ENCODE peak calls at places on chromosomes 6 and 20, in seven cellular contexts. One of them, this sample, is unnamed. For H3K4me1 and H3K27me3, the result is how much of the 10 kb centered on the place peaks cover.

GRCh38 chr20:56899495-56899894 is 270.4 kb downstream of the TFAP2C start:
- DNase-seq in IMR-90: no peak
- DNase-seq in ovary: no peak
- DNase-seq in mesendoderm: no peak
- DNase-seq in mammary epithelial cell: no peak
- DNase-seq in left ventricle myocardium inferior: no peak
- DNase-seq in neuronal stem cell: no peak
- DNase-seq in this sample: no peak

GRCh38 chr6:167828325-167828956 is 1.7 kb downstream of the AFDN start:
- DNase-seq in IMR-90: no peak
- DNase-seq in ovary: no peak
- DNase-seq in mesendoderm: no peak
- DNase-seq in mammary epithelial cell: no peak
- DNase-seq in left ventricle myocardium inferior: no peak
- DNase-seq in neuronal stem cell: no peak
- DNase-seq in this sample: no peak

GRCh38 chr6:4637691-4638433 is 138.3 kb upstream of the CDYL start:
- DNase-seq in IMR-90: peak
- DNase-seq in ovary: no peak
- DNase-seq in mesendoderm: no peak
- DNase-seq in mammary epithelial cell: peak
- DNase-seq in left ventricle myocardium inferior: no peak
- DNase-seq in neuronal stem cell: no peak
- DNase-seq in this sample: peak

GRCh38 chr20:41178904-41179432 is 41.6 kb downstream of the PLCG1 start:
- DNase-seq in IMR-90: no peak
- DNase-seq in ovary: peak
- DNase-seq in mesendoderm: no peak
- DNase-seq in mammary epithelial cell: no peak
- DNase-seq in left ventricle myocardium inferior: peak
- DNase-seq in neuronal stem cell: no peak
- DNase-seq in this sample: no peak

GRCh38 chr6:130675072-130675471 is 152.1 kb upstream of the SMLR1 start:
- DNase-seq in IMR-90: peak
- DNase-seq in ovary: no peak
- DNase-seq in mesendoderm: no peak
- DNase-seq in mammary epithelial cell: peak
- DNase-seq in left ventricle myocardium inferior: no peak
- DNase-seq in neuronal stem cell: no peak
- DNase-seq in this sample: no peak

GRCh38 chr6:14665827-14666724 is 548.5 kb downstream of the CD83 start:
- DNase-seq in IMR-90: peak
- DNase-seq in ovary: no peak
- DNase-seq in mesendoderm: no peak
- DNase-seq in mammary epithelial cell: peak
- DNase-seq in left ventricle myocardium inferior: no peak
- DNase-seq in neuronal stem cell: no peak
- DNase-seq in this sample: peak

GRCh38 chr6:1313755-1314503 is 2.0 kb downstream of the FOXQ1 start:
- DNase-seq in IMR-90: no peak
- DNase-seq in ovary: no peak
- DNase-seq in mesendoderm: peak
- DNase-seq in mammary epithelial cell: no peak
- DNase-seq in left ventricle myocardium inferior: no peak
- DNase-seq in neuronal stem cell: no peak
- DNase-seq in this sample: peak

GRCh38 chr6:98977606-98978292 is 30.0 kb upstream of the FBXL4 start:
- DNase-seq in IMR-90: no peak
- DNase-seq in ovary: no peak
- DNase-seq in mesendoderm: no peak
- DNase-seq in mammary epithelial cell: no peak
- DNase-seq in left ventricle myocardium inferior: no peak
- DNase-seq in neuronal stem cell: no peak
- DNase-seq in this sample: no peak

GRCh38 chr6:41426438-41426851 is 91.0 kb downstream of the NCR2 start:
- DNase-seq in IMR-90: no peak
- DNase-seq in ovary: peak
- DNase-seq in mesendoderm: peak
- DNase-seq in mammary epithelial cell: no peak
- DNase-seq in left ventricle myocardium inferior: no peak
- DNase-seq in neuronal stem cell: no peak
- DNase-seq in this sample: no peak

GRCh38 chr6:137881522-137881886 is 14.4 kb downstream of the TNFAIP3 start:
- DNase-seq in IMR-90: no peak
- DNase-seq in ovary: no peak
- DNase-seq in mesendoderm: no peak
- DNase-seq in mammary epithelial cell: peak
- DNase-seq in left ventricle myocardium inferior: no peak
- DNase-seq in neuronal stem cell: no peak
- DNase-seq in this sample: no peak

GRCh38 chr6:7991992-7992815 is 72.0 kb downstream of the BLOC1S5 start:
- DNase-seq in IMR-90: peak
- DNase-seq in ovary: no peak
- DNase-seq in mesendoderm: peak
- DNase-seq in mammary epithelial cell: peak
- DNase-seq in left ventricle myocardium inferior: peak
- DNase-seq in neuronal stem cell: no peak
- DNase-seq in this sample: no peak

GRCh38 chr20:56440346-56441007 is 27.9 kb upstream of the RTF2 start:
- DNase-seq in IMR-90: no peak
- DNase-seq in ovary: no peak
- DNase-seq in mesendoderm: no peak
- DNase-seq in mammary epithelial cell: no peak
- DNase-seq in left ventricle myocardium inferior: no peak
- DNase-seq in neuronal stem cell: no peak
- DNase-seq in this sample: no peak

GRCh38 chr6:35492664-35493284 is 4.1 kb downstream of the TEAD3 start:
- DNase-seq in IMR-90: no peak
- DNase-seq in ovary: no peak
- DNase-seq in mesendoderm: no peak
- DNase-seq in mammary epithelial cell: no peak
- DNase-seq in left ventricle myocardium inferior: peak
- DNase-seq in neuronal stem cell: no peak
- DNase-seq in this sample: no peak

GRCh38 chr6:108669673-108670072 is 109.0 kb downstream of the FOXO3 start:
- DNase-seq in IMR-90: no peak
- DNase-seq in ovary: no peak
- DNase-seq in mesendoderm: no peak
- DNase-seq in mammary epithelial cell: no peak
- DNase-seq in left ventricle myocardium inferior: no peak
- DNase-seq in neuronal stem cell: no peak
- DNase-seq in this sample: no peak

GRCh38 chr20:58212636-58213035 is 15.8 kb downstream of the ANKRD60 start:
- DNase-seq in IMR-90: no peak
- DNase-seq in ovary: no peak
- DNase-seq in mesendoderm: no peak
- DNase-seq in mammary epithelial cell: no peak
- DNase-seq in left ventricle myocardium inferior: no peak
- DNase-seq in neuronal stem cell: no peak
- DNase-seq in this sample: no peak

GRCh38 chr6:167866642-167867041 is 39.9 kb downstream of the AFDN start:
- DNase-seq in IMR-90: no peak
- DNase-seq in ovary: no peak
- DNase-seq in mesendoderm: no peak
- DNase-seq in mammary epithelial cell: no peak
- DNase-seq in left ventricle myocardium inferior: no peak
- DNase-seq in neuronal stem cell: no peak
- DNase-seq in this sample: no peak

GRCh38 chr6:137165375-137166246 is 7.8 kb downstream of the IL22RA2 start:
- DNase-seq in IMR-90: no peak
- DNase-seq in ovary: no peak
- DNase-seq in mesendoderm: no peak
- DNase-seq in mammary epithelial cell: peak
- DNase-seq in left ventricle myocardium inferior: no peak
- DNase-seq in neuronal stem cell: no peak
- DNase-seq in this sample: no peak

GRCh38 chr6:29752451-29753308 is 29.4 kb downstream of the HLA-F start:
- DNase-seq in IMR-90: peak
- DNase-seq in ovary: peak
- DNase-seq in mesendoderm: peak
- DNase-seq in mammary epithelial cell: peak
- DNase-seq in left ventricle myocardium inferior: peak
- DNase-seq in neuronal stem cell: peak
- DNase-seq in this sample: peak
- H3K27ac ChIP-seq in IMR-90: peak
- H3K27ac ChIP-seq in ovary: peak
- H3K27ac ChIP-seq in mesendoderm: no peak
- H3K27ac ChIP-seq in mammary epithelial cell: peak
- H3K27ac ChIP-seq in left ventricle myocardium inferior: peak
- H3K27ac ChIP-seq in neuronal stem cell: no peak
- H3K27ac ChIP-seq in this sample: peak

GRCh38 chr6:112014483-112014882 is 39.4 kb upstream of the CCN6 start:
- DNase-seq in IMR-90: peak
- DNase-seq in ovary: no peak
- DNase-seq in mesendoderm: no peak
- DNase-seq in mammary epithelial cell: peak
- DNase-seq in left ventricle myocardium inferior: no peak
- DNase-seq in neuronal stem cell: no peak
- DNase-seq in this sample: no peak

GRCh38 chr6:112017760-112018537 is 36.0 kb upstream of the CCN6 start:
- DNase-seq in IMR-90: no peak
- DNase-seq in ovary: no peak
- DNase-seq in mesendoderm: no peak
- DNase-seq in mammary epithelial cell: no peak
- DNase-seq in left ventricle myocardium inferior: no peak
- DNase-seq in neuronal stem cell: no peak
- DNase-seq in this sample: no peak

GRCh38 chr6:112017169-112017568 is 36.7 kb upstream of the CCN6 start:
- DNase-seq in IMR-90: no peak
- DNase-seq in ovary: no peak
- DNase-seq in mesendoderm: no peak
- DNase-seq in mammary epithelial cell: peak
- DNase-seq in left ventricle myocardium inferior: no peak
- DNase-seq in neuronal stem cell: no peak
- DNase-seq in this sample: no peak

GRCh38 chr6:112016335-112016734 is 37.6 kb upstream of the CCN6 start:
- DNase-seq in IMR-90: peak
- DNase-seq in ovary: no peak
- DNase-seq in mesendoderm: no peak
- DNase-seq in mammary epithelial cell: peak
- DNase-seq in left ventricle myocardium inferior: peak
- DNase-seq in neuronal stem cell: no peak
- DNase-seq in this sample: peak

DNA sequence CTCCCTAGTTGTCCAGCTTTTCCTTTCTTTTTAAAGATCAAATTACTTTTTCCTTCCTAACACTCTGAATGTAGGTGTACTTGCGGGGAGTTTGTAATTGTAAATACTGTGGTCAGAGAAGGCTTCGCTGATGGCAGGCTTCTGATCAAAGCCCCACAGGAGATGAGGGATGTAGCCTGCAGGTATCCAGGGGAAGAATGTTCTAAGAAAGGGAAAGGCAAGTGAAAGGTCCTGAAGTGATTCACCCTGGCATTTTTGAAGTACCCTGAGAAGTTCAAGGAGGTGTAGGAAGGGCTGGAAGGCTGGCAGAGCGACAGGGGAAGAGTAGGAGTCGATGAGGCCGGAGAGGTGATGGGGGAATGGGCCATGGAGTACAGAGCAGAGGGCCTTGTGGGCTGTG is 38.2 kb upstream of the CCN6 start:
- DNase-seq in IMR-90: no peak
- DNase-seq in ovary: no peak
- DNase-seq in mesendoderm: no peak
- DNase-seq in mammary epithelial cell: peak
- DNase-seq in left ventricle myocardium inferior: no peak
- DNase-seq in neuronal stem cell: no peak
- DNase-seq in this sample: no peak
- H3K4me1 ChIP-seq in IMR-90: under half
- H3K4me1 ChIP-seq in ovary: under half
- H3K4me1 ChIP-seq in mesendoderm: under half
- H3K4me1 ChIP-seq in mammary epithelial cell: under half
- H3K4me1 ChIP-seq in left ventricle myocardium inferior: half or more
- H3K4me1 ChIP-seq in neuronal stem cell: under half
- H3K4me1 ChIP-seq in this sample: under half

DNA sequence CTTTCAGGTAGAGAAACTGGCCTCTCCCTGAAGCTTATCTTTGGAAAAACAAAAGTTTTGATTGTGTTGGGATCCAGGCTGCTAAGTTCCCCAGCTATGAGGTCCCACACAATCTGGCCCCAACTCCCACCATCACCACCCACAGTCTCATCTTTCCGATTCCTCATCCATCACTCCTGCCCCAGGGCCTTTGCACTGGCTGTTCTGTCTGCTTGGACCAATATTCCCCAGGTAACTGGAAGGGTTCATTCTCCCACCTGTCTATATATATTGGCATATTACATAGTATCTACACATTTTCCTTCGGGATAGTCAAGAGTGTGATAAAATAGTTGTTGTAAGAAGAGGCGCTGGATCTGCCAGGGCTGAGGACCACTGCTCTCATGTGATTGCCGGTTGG is 52.0 kb downstream of the CPNE5 start:
- DNase-seq in IMR-90: no peak
- DNase-seq in ovary: no peak
- DNase-seq in mesendoderm: no peak
- DNase-seq in mammary epithelial cell: no peak
- DNase-seq in left ventricle myocardium inferior: no peak
- DNase-seq in neuronal stem cell: no peak
- DNase-seq in this sample: no peak
- H3K27me3 ChIP-seq in IMR-90: under half
- H3K27me3 ChIP-seq in ovary: under half
- H3K27me3 ChIP-seq in mesendoderm: under half
- H3K27me3 ChIP-seq in mammary epithelial cell: under half
- H3K27me3 ChIP-seq in left ventricle myocardium inferior: under half
- H3K27me3 ChIP-seq in neuronal stem cell: under half
- H3K27me3 ChIP-seq in this sample: under half

GRCh38 chr20:32229351-32229750 is 21.7 kb downstream of the POFUT1 start:
- DNase-seq in IMR-90: no peak
- DNase-seq in ovary: no peak
- DNase-seq in mesendoderm: no peak
- DNase-seq in mammary epithelial cell: no peak
- DNase-seq in left ventricle myocardium inferior: no peak
- DNase-seq in neuronal stem cell: no peak
- DNase-seq in this sample: no peak

GRCh38 chr20:32230707-32231106 is 23.0 kb downstream of the POFUT1 start:
- DNase-seq in IMR-90: no peak
- DNase-seq in ovary: no peak
- DNase-seq in mesendoderm: no peak
- DNase-seq in mammary epithelial cell: no peak
- DNase-seq in left ventricle myocardium inferior: no peak
- DNase-seq in neuronal stem cell: no peak
- DNase-seq in this sample: no peak

GRCh38 chr20:32224463-32224862 is 16.8 kb downstream of the POFUT1 start:
- DNase-seq in IMR-90: no peak
- DNase-seq in ovary: no peak
- DNase-seq in mesendoderm: no peak
- DNase-seq in mammary epithelial cell: no peak
- DNase-seq in left ventricle myocardium inferior: no peak
- DNase-seq in neuronal stem cell: no peak
- DNase-seq in this sample: no peak

GRCh38 chr20:32227744-32228688 is 20.3 kb downstream of the POFUT1 start:
- DNase-seq in IMR-90: no peak
- DNase-seq in ovary: no peak
- DNase-seq in mesendoderm: peak
- DNase-seq in mammary epithelial cell: no peak
- DNase-seq in left ventricle myocardium inferior: peak
- DNase-seq in neuronal stem cell: no peak
- DNase-seq in this sample: no peak

DNA sequence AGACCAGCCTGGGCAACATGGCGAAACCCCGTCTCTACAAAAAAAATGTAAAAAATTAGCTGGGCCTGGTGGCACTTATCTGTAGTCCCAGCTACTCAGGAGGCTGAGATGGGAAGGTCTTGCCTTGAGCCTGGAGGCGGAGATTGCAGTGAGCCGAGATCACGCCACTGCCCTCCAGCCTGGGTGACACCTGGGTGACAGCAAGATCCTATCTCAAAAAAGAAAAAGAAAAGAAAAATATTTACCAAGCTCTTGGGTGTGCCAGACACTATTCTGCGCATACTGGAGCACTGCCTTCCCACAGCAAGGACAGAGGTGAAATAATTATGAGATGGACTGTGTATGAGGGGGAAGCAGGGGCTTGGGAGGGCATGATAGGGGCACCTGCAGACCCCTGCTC is 19.6 kb downstream of the POFUT1 start:
- DNase-seq in IMR-90: no peak
- DNase-seq in ovary: no peak
- DNase-seq in mesendoderm: no peak
- DNase-seq in mammary epithelial cell: no peak
- DNase-seq in left ventricle myocardium inferior: no peak
- DNase-seq in neuronal stem cell: no peak
- DNase-seq in this sample: no peak
- H3K27ac ChIP-seq in IMR-90: no peak
- H3K27ac ChIP-seq in ovary: no peak
- H3K27ac ChIP-seq in mesendoderm: no peak
- H3K27ac ChIP-seq in mammary epithelial cell: no peak
- H3K27ac ChIP-seq in left ventricle myocardium inferior: peak
- H3K27ac ChIP-seq in neuronal stem cell: no peak
- H3K27ac ChIP-seq in this sample: no peak

This sample was measured in foreskin keratinocyte.